ENCODE peak calls at places on chromosomes 11 and 22, in ten cellular contexts. X is PC-3, V is fibroblast of lung, T is neuronal stem cell, H is A549, O is osteoblast, N is ovary, Y is spleen, D is GM23248, P is Caco-2. S is an unnamed sample.

GRCh38 chr22:33806191-33806590 is 114.1 kb downstream of the LARGE1 start:
- DNase-seq in Y (no peak), T (no peak), H (no peak), D (peak; percentile 29), X (no peak), N (no peak), O (no peak), V (peak; percentile 23), P (no peak), S (no peak)

GRCh38 chr11:63920870-63921417 is 4.0 kb upstream of the RCOR2 start:
- DNase-seq in O (peak; percentile 83), H (no peak), T (no peak), N (no peak), V (no peak), Y (no peak), D (no peak), P (no peak), X (no peak), S (no peak)

GRCh38 chr22:32120603-32121002 is 38.5 kb downstream of the C22orf42 start:
- DNase-seq in Y (no peak), D (no peak), V (no peak), T (no peak), H (no peak), P (no peak), O (peak; percentile 34), X (no peak), N (no peak), S (no peak)

GRCh38 chr11:47992959-47993820 is 12.8 kb downstream of the PTPRJ start:
- DNase-seq in O (peak; percentile 83), X (peak; percentile 59), D (peak; percentile 80), N (no peak), Y (peak; percentile 39), P (no peak), T (no peak), H (peak; percentile 72), V (peak; percentile 85), S (peak; percentile 87)

GRCh38 chr11:2944953-2945756 is 15.9 kb upstream of the PHLDA2 start:
- DNase-seq in H (no peak), T (peak; percentile 54), X (no peak), P (no peak), D (peak; percentile 98), O (peak; percentile 96), N (peak; percentile 88), V (peak; percentile 92), Y (peak; percentile 92), S (peak; percentile 78)

GRCh38 chr11:17343907-17344306 is 7.7 kb upstream of the NCR3LG1 start:
- DNase-seq in Y (no peak), V (peak; percentile 81), P (no peak), O (peak; percentile 83), D (peak; percentile 93), H (no peak), N (no peak), X (peak; percentile 57), T (no peak), S (no peak)

GRCh38 chr11:114314096-114314495 is 17.9 kb downstream of the NNMT start:
- DNase-seq in X (no peak), O (no peak), T (no peak), V (no peak), Y (no peak), N (no peak), P (no peak), H (no peak), D (peak; percentile 4), S (no peak)

GRCh38 chr11:4539603-4540219 is 5.3 kb upstream of the OR52M1 start:
- DNase-seq in X (peak; percentile 63), P (peak; percentile 59), T (peak; percentile 53), N (peak; percentile 74), V (peak; percentile 31), O (peak; percentile 77), Y (peak; percentile 75), H (peak; percentile 43), D (peak; percentile 67), S (peak; percentile 62)

GRCh38 chr11:65502274-65502851 is 3.5 kb downstream of the MALAT1 start:
- DNase-seq in V (peak; percentile 69), N (no peak), P (no peak), O (no peak), T (no peak), H (no peak), Y (no peak), D (peak; percentile 74), X (no peak), S (peak; percentile 79)

GRCh38 chr11:79321282-79321681 is 119.5 kb downstream of the TENM4 start:
- DNase-seq in D (peak; percentile 5), N (no peak), X (no peak), H (no peak), T (no peak), O (no peak), Y (no peak), V (peak; percentile 83), P (no peak), S (no peak)

GRCh38 chr11:13207665-13208594 is 69.7 kb upstream of the BMAL1 start:
- DNase-seq in Y (no peak), N (peak; percentile 52), P (peak; percentile 40), X (peak; percentile 60), H (no peak), O (no peak), V (peak; percentile 88), D (peak; percentile 93), T (no peak), S (peak; percentile 78)

GRCh38 chr11:95516786-95517185 is 272.8 kb downstream of the FAM76B start:
- DNase-seq in X (peak; percentile 13), D (peak; percentile 90), O (no peak), V (peak; percentile 96), Y (no peak), P (no peak), T (no peak), N (no peak), H (no peak), S (no peak)
- H3K4me1 ChIP-seq in X (no peaks in the 10 kb centered on the region), D (peaks cover 69% of the 10 kb centered on the region), O (peaks cover 48% of the 10 kb centered on the region), V (peaks cover 3% of the 10 kb centered on the region), Y (no peaks in the 10 kb centered on the region), P (peaks cover 12% of the 10 kb centered on the region), T (no peaks in the 10 kb centered on the region), N (peaks cover 6% of the 10 kb centered on the region), H (peaks cover 16% of the 10 kb centered on the region), S (no peaks in the 10 kb centered on the region)

GRCh38 chr22:19120829-19121630 is 1.2 kb downstream of the DGCR2 start:
- DNase-seq in O (peak; percentile 94), D (peak; percentile 75), T (no peak), X (peak; percentile 76), Y (peak; percentile 77), V (no peak), H (peak; percentile 64), N (no peak), P (peak; percentile 57), S (peak; percentile 37)
- H3K4me1 ChIP-seq in O (peaks cover 16% of the 10 kb centered on the region), D (peaks cover 9% of the 10 kb centered on the region), T (peaks cover 4% of the 10 kb centered on the region), X (peaks cover 13% of the 10 kb centered on the region), Y (peaks cover 52% of the 10 kb centered on the region), V (peaks cover 4% of the 10 kb centered on the region), H (peaks cover 15% of the 10 kb centered on the region), N (peaks cover 23% of the 10 kb centered on the region), P (peaks cover 16% of the 10 kb centered on the region), S (peaks cover 17% of the 10 kb centered on the region)

GRCh38 chr22:26587991-26588613 is 1.8 kb downstream of the TPST2 start:
- DNase-seq in T (no peak), O (no peak), Y (no peak), N (no peak), V (no peak), P (no peak), D (peak; percentile 29), H (no peak), X (no peak), S (no peak)

GRCh38 chr22:26589367-26589844 is 526 bp downstream of the TPST2 start:
- DNase-seq in V (no peak), N (no peak), Y (peak; percentile 91), T (peak; percentile 17), D (peak; percentile 61), X (peak; percentile 4), H (no peak), O (no peak), P (peak; percentile 37), S (peak; percentile 36)

GRCh38 chr22:26588749-26589366 is 1.1 kb downstream of the TPST2 start:
- DNase-seq in H (no peak), T (no peak), P (no peak), V (no peak), D (no peak), X (no peak), N (no peak), O (no peak), Y (peak; percentile 69), S (no peak)

GRCh38 chr22:26585104-26585790 is 4.7 kb downstream of the TPST2 start:
- DNase-seq in V (peak; percentile 80), X (peak; percentile 81), H (no peak), Y (peak; percentile 66), N (peak; percentile 62), O (peak; percentile 90), D (peak; percentile 93), P (no peak), T (no peak), S (peak; percentile 89)

DNA sequence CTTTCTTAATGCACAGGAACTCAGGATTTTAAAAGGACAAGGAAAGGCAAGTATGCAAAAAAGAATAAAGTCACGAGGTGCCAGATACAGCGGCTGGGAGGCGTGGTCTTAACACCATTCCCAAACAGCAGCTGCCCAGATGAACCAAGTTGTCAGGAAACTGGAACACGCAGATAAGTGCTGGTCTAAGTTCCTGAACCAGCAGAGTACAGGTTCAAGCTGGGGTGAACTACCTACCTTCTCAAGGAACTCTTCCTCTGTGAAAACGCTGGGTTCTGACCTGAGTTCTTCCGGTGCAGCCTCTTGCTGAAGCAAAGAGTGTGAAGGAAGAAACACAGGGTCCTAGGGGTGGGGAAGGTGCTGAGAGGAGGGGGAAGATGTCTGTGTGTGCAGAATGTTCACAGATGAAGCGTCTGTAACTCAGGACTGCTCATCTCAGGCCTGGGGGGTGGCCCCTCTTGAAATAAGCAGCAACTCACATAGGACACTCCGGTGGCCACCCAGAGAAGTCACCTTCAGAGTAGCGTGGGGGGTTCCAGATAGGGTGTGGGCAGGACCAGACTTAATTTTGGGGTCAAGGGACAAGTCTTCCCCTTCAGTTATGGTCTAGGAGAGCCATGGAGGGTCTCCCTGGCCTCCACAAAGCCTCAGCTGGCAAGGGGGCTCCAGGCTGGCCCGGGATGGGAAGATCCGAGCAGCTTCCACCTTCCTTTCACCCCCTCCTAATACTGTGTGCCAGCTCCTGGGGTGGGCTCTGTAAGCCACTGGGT is 3.2 kb downstream of the TPST2 start:
- DNase-seq in Y (peak; percentile 73), P (no peak), V (no peak), O (no peak), N (no peak), T (no peak), H (no peak), X (no peak), D (no peak), S (no peak)
- H3K4me1 ChIP-seq in Y (peaks cover 35% of the 10 kb centered on the region), P (no peaks in the 10 kb centered on the region), V (peaks cover 15% of the 10 kb centered on the region), O (peaks cover 37% of the 10 kb centered on the region), N (peaks cover 2% of the 10 kb centered on the region), T (peaks cover 3% of the 10 kb centered on the region), H (peaks cover 16% of the 10 kb centered on the region), X (peaks cover 16% of the 10 kb centered on the region), D (peaks cover 18% of the 10 kb centered on the region), S (peaks cover 22% of the 10 kb centered on the region)

GRCh38 chr11:71158936-71159335 is 93.4 kb downstream of the SHANK2 start:
- DNase-seq in X (no peak), V (no peak), N (no peak), P (no peak), H (no peak), T (no peak), Y (no peak), O (no peak), D (no peak), S (no peak)
- H3K4me1 ChIP-seq in X (peaks cover 4% of the 10 kb centered on the region), V (no peaks in the 10 kb centered on the region), N (no peaks in the 10 kb centered on the region), P (peaks cover 18% of the 10 kb centered on the region), H (peaks cover 3% of the 10 kb centered on the region), T (no peaks in the 10 kb centered on the region), Y (no peaks in the 10 kb centered on the region), O (no peaks in the 10 kb centered on the region), D (no peaks in the 10 kb centered on the region), S (no peaks in the 10 kb centered on the region)

DNA sequence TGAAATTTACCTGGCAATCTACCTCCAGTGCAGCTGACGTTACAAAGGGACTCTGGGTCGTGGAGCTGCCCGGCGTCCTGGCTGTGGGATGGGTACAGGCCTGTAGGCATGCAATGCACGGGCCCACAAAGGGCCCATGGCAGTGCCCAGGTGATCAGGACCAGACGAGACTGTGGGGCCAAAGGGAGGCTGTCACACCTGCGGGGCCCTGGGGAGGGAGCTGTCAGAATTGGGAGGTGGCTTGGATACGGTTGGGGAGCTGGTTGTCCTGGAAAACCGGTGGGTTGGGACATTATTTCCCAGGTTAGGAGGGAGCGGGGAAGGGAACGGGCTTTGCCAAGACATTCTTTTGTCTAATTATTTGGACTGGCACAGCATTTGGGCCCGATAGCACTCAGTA is 958.5 kb downstream of the BRD1 start:
- DNase-seq in V (no peak), N (no peak), P (no peak), T (no peak), O (no peak), X (no peak), D (no peak), Y (peak; percentile 43), H (no peak), S (no peak)
- H3K4me1 ChIP-seq in V (no peaks in the 10 kb centered on the region), N (no peaks in the 10 kb centered on the region), P (no peaks in the 10 kb centered on the region), T (no peaks in the 10 kb centered on the region), O (no peaks in the 10 kb centered on the region), X (no peaks in the 10 kb centered on the region), D (no peaks in the 10 kb centered on the region), Y (no peaks in the 10 kb centered on the region), H (no peaks in the 10 kb centered on the region), S (no peaks in the 10 kb centered on the region)